ENCODE peak calls at places on chromosomes 7 and 10, in eight cellular contexts. One of them, this sample, is unnamed.

GRCh38 chr7:151452141-151452571 is 12.2 kb upstream of the CRYGN start:
- DNase-seq in fibroblast of lung: no peak
- DNase-seq in hepatocyte: no peak
- DNase-seq in psoas muscle: no peak
- DNase-seq in pancreas: no peak
- DNase-seq in lower lobe of right lung: no peak
- DNase-seq in upper lobe of right lung: peak; percentile 57
- DNase-seq in sigmoid colon: peak; percentile 60
- DNase-seq in this sample: no peak

GRCh38 chr7:17043012-17043877 is 161.5 kb upstream of the AGR3 start:
- DNase-seq in fibroblast of lung: peak; percentile 55
- DNase-seq in hepatocyte: no peak
- DNase-seq in pancreas: no peak
- DNase-seq in sigmoid colon: no peak
- DNase-seq in psoas muscle: no peak
- DNase-seq in upper lobe of right lung: no peak
- DNase-seq in lower lobe of right lung: no peak
- DNase-seq in this sample: no peak

GRCh38 chr7:80054356-80054755 is 80.3 kb upstream of the GNAI1 start:
- DNase-seq in pancreas: no peak
- DNase-seq in sigmoid colon: no peak
- DNase-seq in hepatocyte: no peak
- DNase-seq in upper lobe of right lung: no peak
- DNase-seq in psoas muscle: no peak
- DNase-seq in fibroblast of lung: peak; percentile 92
- DNase-seq in lower lobe of right lung: no peak
- DNase-seq in this sample: no peak

GRCh38 chr7:57425969-57426628 is 23.9 kb upstream of the ZNF716 start:
- DNase-seq in upper lobe of right lung: no peak
- DNase-seq in lower lobe of right lung: no peak
- DNase-seq in psoas muscle: no peak
- DNase-seq in pancreas: no peak
- DNase-seq in fibroblast of lung: no peak
- DNase-seq in hepatocyte: no peak
- DNase-seq in sigmoid colon: peak; percentile 63
- DNase-seq in this sample: no peak

GRCh38 chr7:158450476-158451124 is 137.0 kb downstream of the PTPRN2 start:
- DNase-seq in pancreas: no peak
- DNase-seq in upper lobe of right lung: no peak
- DNase-seq in lower lobe of right lung: no peak
- DNase-seq in hepatocyte: no peak
- DNase-seq in sigmoid colon: no peak
- DNase-seq in fibroblast of lung: no peak
- DNase-seq in psoas muscle: no peak
- DNase-seq in this sample: no peak

GRCh38 chr10:125093199-125093841 is 67.0 kb downstream of the CTBP2 start:
- DNase-seq in pancreas: no peak
- DNase-seq in upper lobe of right lung: peak; percentile 57
- DNase-seq in hepatocyte: peak; percentile 42
- DNase-seq in psoas muscle: peak; percentile 74
- DNase-seq in fibroblast of lung: peak; percentile 68
- DNase-seq in sigmoid colon: peak; percentile 84
- DNase-seq in lower lobe of right lung: peak; percentile 24
- DNase-seq in this sample: no peak

GRCh38 chr7:114269714-114270113 is 144.9 kb upstream of the FOXP2 start:
- DNase-seq in hepatocyte: no peak
- DNase-seq in upper lobe of right lung: no peak
- DNase-seq in lower lobe of right lung: no peak
- DNase-seq in fibroblast of lung: no peak
- DNase-seq in sigmoid colon: no peak
- DNase-seq in pancreas: no peak
- DNase-seq in psoas muscle: no peak
- DNase-seq in this sample: no peak

GRCh38 chr7:108097703-108098102 is 32.5 kb downstream of the LAMB4 start:
- DNase-seq in hepatocyte: no peak
- DNase-seq in sigmoid colon: no peak
- DNase-seq in pancreas: no peak
- DNase-seq in psoas muscle: no peak
- DNase-seq in lower lobe of right lung: no peak
- DNase-seq in upper lobe of right lung: no peak
- DNase-seq in fibroblast of lung: no peak
- DNase-seq in this sample: no peak

GRCh38 chr7:50591480-50592438 is 26.6 kb upstream of the DDC start:
- DNase-seq in sigmoid colon: no peak
- DNase-seq in upper lobe of right lung: no peak
- DNase-seq in pancreas: no peak
- DNase-seq in hepatocyte: peak; percentile 30
- DNase-seq in lower lobe of right lung: no peak
- DNase-seq in fibroblast of lung: no peak
- DNase-seq in psoas muscle: no peak
- DNase-seq in this sample: no peak

GRCh38 chr7:151115121-151115835 is 29.0 kb downstream of the AGAP3 start:
- DNase-seq in pancreas: no peak
- DNase-seq in upper lobe of right lung: no peak
- DNase-seq in lower lobe of right lung: peak; percentile 50
- DNase-seq in hepatocyte: peak; percentile 72
- DNase-seq in sigmoid colon: no peak
- DNase-seq in fibroblast of lung: peak; percentile 12
- DNase-seq in psoas muscle: no peak
- DNase-seq in this sample: no peak

GRCh38 chr10:92142512-92142911 is 148.4 kb downstream of the CPEB3 start:
- DNase-seq in lower lobe of right lung: no peak
- DNase-seq in fibroblast of lung: no peak
- DNase-seq in hepatocyte: no peak
- DNase-seq in sigmoid colon: no peak
- DNase-seq in psoas muscle: no peak
- DNase-seq in upper lobe of right lung: no peak
- DNase-seq in pancreas: no peak
- DNase-seq in this sample: no peak

GRCh38 chr10:132326925-132327324 is 5.1 kb upstream of the LRRC27 start:
- DNase-seq in hepatocyte: no peak
- DNase-seq in lower lobe of right lung: no peak
- DNase-seq in fibroblast of lung: no peak
- DNase-seq in upper lobe of right lung: no peak
- DNase-seq in pancreas: no peak
- DNase-seq in sigmoid colon: peak; percentile 21
- DNase-seq in psoas muscle: no peak
- DNase-seq in this sample: no peak

GRCh38 chr10:10726101-10726500 is 291.6 kb upstream of the CELF2 start:
- DNase-seq in sigmoid colon: no peak
- DNase-seq in upper lobe of right lung: no peak
- DNase-seq in hepatocyte: no peak
- DNase-seq in lower lobe of right lung: no peak
- DNase-seq in pancreas: no peak
- DNase-seq in fibroblast of lung: no peak
- DNase-seq in psoas muscle: no peak
- DNase-seq in this sample: no peak

GRCh38 chr7:148535227-148535626 is 55.3 kb upstream of the C7orf33 start:
- DNase-seq in hepatocyte: peak; percentile 35
- DNase-seq in sigmoid colon: peak; percentile 66
- DNase-seq in lower lobe of right lung: no peak
- DNase-seq in upper lobe of right lung: no peak
- DNase-seq in pancreas: no peak
- DNase-seq in psoas muscle: no peak
- DNase-seq in fibroblast of lung: no peak
- DNase-seq in this sample: no peak

GRCh38 chr7:93728292-93728691 is 153.8 kb upstream of the CALCR start:
- DNase-seq in psoas muscle: no peak
- DNase-seq in lower lobe of right lung: no peak
- DNase-seq in fibroblast of lung: no peak
- DNase-seq in pancreas: no peak
- DNase-seq in sigmoid colon: no peak
- DNase-seq in hepatocyte: no peak
- DNase-seq in upper lobe of right lung: no peak
- DNase-seq in this sample: no peak

GRCh38 chr7:123738808-123739207 is 10.0 kb downstream of the WASL start:
- DNase-seq in psoas muscle: no peak
- DNase-seq in sigmoid colon: no peak
- DNase-seq in fibroblast of lung: no peak
- DNase-seq in hepatocyte: no peak
- DNase-seq in lower lobe of right lung: no peak
- DNase-seq in pancreas: no peak
- DNase-seq in upper lobe of right lung: no peak
- DNase-seq in this sample: no peak

GRCh38 chr10:4522296-4523000 is 303.6 kb upstream of the AKR1E2 start:
- DNase-seq in lower lobe of right lung: no peak
- DNase-seq in upper lobe of right lung: no peak
- DNase-seq in sigmoid colon: no peak
- DNase-seq in hepatocyte: no peak
- DNase-seq in fibroblast of lung: no peak
- DNase-seq in psoas muscle: no peak
- DNase-seq in pancreas: no peak
- DNase-seq in this sample: no peak

GRCh38 chr10:58502956-58503355 is 9.7 kb upstream of the BICC1 start:
- DNase-seq in upper lobe of right lung: no peak
- DNase-seq in sigmoid colon: no peak
- DNase-seq in psoas muscle: no peak
- DNase-seq in pancreas: no peak
- DNase-seq in fibroblast of lung: no peak
- DNase-seq in hepatocyte: no peak
- DNase-seq in lower lobe of right lung: no peak
- DNase-seq in this sample: no peak
- H3K27ac ChIP-seq in upper lobe of right lung: no peak overlapping the region
- H3K27ac ChIP-seq in sigmoid colon: no peak overlapping the region
- H3K27ac ChIP-seq in psoas muscle: no peak overlapping the region
- H3K27ac ChIP-seq in pancreas: no peak overlapping the region
- H3K27ac ChIP-seq in fibroblast of lung: no peak overlapping the region
- H3K27ac ChIP-seq in hepatocyte: no peak overlapping the region
- H3K27ac ChIP-seq in lower lobe of right lung: no peak overlapping the region
- H3K27ac ChIP-seq in this sample: no peak overlapping the region

DNA sequence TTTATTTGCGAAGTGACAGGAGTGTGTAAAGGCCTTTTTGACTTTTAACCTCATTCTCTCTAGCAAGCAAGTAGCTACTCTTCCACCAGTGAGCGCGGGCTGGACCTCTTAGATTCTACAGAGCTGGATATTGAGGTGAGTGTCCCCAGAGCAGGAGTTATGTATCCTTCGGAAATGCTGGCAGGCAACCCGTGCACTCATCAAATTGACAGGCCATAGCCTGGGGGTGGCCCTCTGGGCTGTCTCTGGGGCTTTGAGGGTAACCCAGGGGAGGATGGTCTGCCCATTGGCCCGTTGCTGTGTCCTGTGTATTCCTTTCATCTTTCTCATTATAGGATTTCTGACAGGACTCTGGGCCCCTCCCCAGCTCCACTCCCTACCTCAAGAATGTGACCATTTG is 6.1 kb upstream of the PVRIG start:
- DNase-seq in fibroblast of lung: no peak
- DNase-seq in upper lobe of right lung: peak; percentile 37
- DNase-seq in pancreas: no peak
- DNase-seq in hepatocyte: no peak
- DNase-seq in psoas muscle: no peak
- DNase-seq in lower lobe of right lung: no peak
- DNase-seq in sigmoid colon: no peak
- DNase-seq in this sample: no peak
- H3K4me1 ChIP-seq in fibroblast of lung: no peaks in the 10 kb centered on the region
- H3K4me1 ChIP-seq in upper lobe of right lung: no peaks in the 10 kb centered on the region
- H3K4me1 ChIP-seq in pancreas: no peaks in the 10 kb centered on the region
- H3K4me1 ChIP-seq in hepatocyte: no peaks in the 10 kb centered on the region
- H3K4me1 ChIP-seq in psoas muscle: peaks cover 8% of the 10 kb centered on the region
- H3K4me1 ChIP-seq in lower lobe of right lung: no peaks in the 10 kb centered on the region
- H3K4me1 ChIP-seq in sigmoid colon: no peaks in the 10 kb centered on the region
- H3K4me1 ChIP-seq in this sample: no peaks in the 10 kb centered on the region

DNA sequence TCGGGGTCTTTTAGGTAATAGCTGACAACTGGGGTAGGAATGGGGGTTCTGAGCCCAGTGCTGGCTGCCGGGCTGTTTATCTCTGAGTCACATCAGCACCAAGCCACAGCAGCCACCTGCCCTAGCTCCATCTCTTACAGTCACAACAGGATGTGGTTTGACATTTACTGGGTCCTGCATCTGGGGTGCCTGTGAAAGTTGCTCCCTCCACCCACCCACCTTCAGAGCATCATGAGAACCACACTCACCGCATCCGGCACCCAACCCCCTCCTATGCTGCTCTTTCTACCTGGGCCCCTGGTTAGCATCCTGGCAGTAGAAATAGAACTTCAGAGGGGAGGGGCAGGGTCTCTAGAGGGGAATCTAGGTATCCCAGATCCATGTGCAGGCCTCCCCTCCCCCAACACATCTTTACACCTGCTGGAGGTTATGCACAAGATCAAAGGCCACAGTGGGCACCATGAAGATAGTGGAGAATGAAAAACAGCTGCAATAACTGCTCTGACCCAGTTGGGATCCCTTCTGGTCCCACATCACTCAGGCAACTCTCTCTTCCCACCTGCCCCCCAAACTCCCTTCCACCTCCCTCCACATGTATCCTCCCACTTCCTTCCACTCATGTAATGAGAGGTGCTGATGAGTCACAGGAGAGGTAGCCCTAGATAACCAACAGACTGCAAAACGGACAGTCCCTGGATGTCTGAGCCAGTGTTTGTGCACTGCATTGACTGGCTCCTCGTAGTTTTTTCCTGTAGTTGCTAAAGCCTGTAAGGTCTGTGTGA is 38.2 kb downstream of the PRSS2 start:
- DNase-seq in sigmoid colon: no peak
- DNase-seq in lower lobe of right lung: peak; percentile 60
- DNase-seq in upper lobe of right lung: no peak
- DNase-seq in psoas muscle: no peak
- DNase-seq in hepatocyte: no peak
- DNase-seq in pancreas: no peak
- DNase-seq in fibroblast of lung: no peak
- DNase-seq in this sample: no peak
- H3K27ac ChIP-seq in sigmoid colon: no peak overlapping the region
- H3K27ac ChIP-seq in lower lobe of right lung: peak overlapping the region; percentile 53
- H3K27ac ChIP-seq in upper lobe of right lung: peak overlapping the region; percentile 51
- H3K27ac ChIP-seq in psoas muscle: no peak overlapping the region
- H3K27ac ChIP-seq in hepatocyte: no peak overlapping the region
- H3K27ac ChIP-seq in pancreas: no peak overlapping the region
- H3K27ac ChIP-seq in fibroblast of lung: no peak overlapping the region
- H3K27ac ChIP-seq in this sample: no peak overlapping the region

GRCh38 chr10:110843031-110843430 is 28.7 kb upstream of the PDCD4 start:
- DNase-seq in hepatocyte: no peak
- DNase-seq in pancreas: peak; percentile 35
- DNase-seq in sigmoid colon: peak; percentile 61
- DNase-seq in psoas muscle: no peak
- DNase-seq in upper lobe of right lung: no peak
- DNase-seq in fibroblast of lung: no peak
- DNase-seq in lower lobe of right lung: no peak
- DNase-seq in this sample: no peak

GRCh38 chr10:110845756-110846620 is 25.7 kb upstream of the PDCD4 start:
- DNase-seq in pancreas: peak; percentile 94
- DNase-seq in fibroblast of lung: no peak
- DNase-seq in lower lobe of right lung: no peak
- DNase-seq in upper lobe of right lung: no peak
- DNase-seq in hepatocyte: peak; percentile 72
- DNase-seq in psoas muscle: no peak
- DNase-seq in sigmoid colon: peak; percentile 44
- DNase-seq in this sample: peak; percentile 86

GRCh38 chr10:110845372-110845755 is 26.4 kb upstream of the PDCD4 start:
- DNase-seq in psoas muscle: no peak
- DNase-seq in hepatocyte: no peak
- DNase-seq in pancreas: no peak
- DNase-seq in upper lobe of right lung: no peak
- DNase-seq in sigmoid colon: peak; percentile 46
- DNase-seq in fibroblast of lung: no peak
- DNase-seq in lower lobe of right lung: no peak
- DNase-seq in this sample: no peak

GRCh38 chr10:110843796-110844616 is 27.7 kb upstream of the PDCD4 start:
- DNase-seq in sigmoid colon: peak; percentile 38
- DNase-seq in upper lobe of right lung: no peak
- DNase-seq in psoas muscle: no peak
- DNase-seq in lower lobe of right lung: no peak
- DNase-seq in pancreas: peak; percentile 73
- DNase-seq in fibroblast of lung: no peak
- DNase-seq in hepatocyte: no peak
- DNase-seq in this sample: no peak

GRCh38 chr10:110844617-110844881 is 27.2 kb upstream of the PDCD4 start:
- DNase-seq in hepatocyte: no peak
- DNase-seq in pancreas: no peak
- DNase-seq in fibroblast of lung: no peak
- DNase-seq in upper lobe of right lung: no peak
- DNase-seq in sigmoid colon: no peak
- DNase-seq in psoas muscle: no peak
- DNase-seq in lower lobe of right lung: no peak
- DNase-seq in this sample: no peak
- H3K4me1 ChIP-seq in hepatocyte: peaks cover 64% of the 10 kb centered on the region
- H3K4me1 ChIP-seq in pancreas: peaks cover 70% of the 10 kb centered on the region
- H3K4me1 ChIP-seq in fibroblast of lung: no peaks in the 10 kb centered on the region
- H3K4me1 ChIP-seq in upper lobe of right lung: no peaks in the 10 kb centered on the region
- H3K4me1 ChIP-seq in sigmoid colon: no peaks in the 10 kb centered on the region
- H3K4me1 ChIP-seq in psoas muscle: no peaks in the 10 kb centered on the region
- H3K4me1 ChIP-seq in lower lobe of right lung: peaks cover 37% of the 10 kb centered on the region
- H3K4me1 ChIP-seq in this sample: peaks cover 4% of the 10 kb centered on the region